ENCODE peak calls at places on chromosomes 12 and 14, in five cellular contexts. I is left lung, E is stomach, H is colonic mucosa, B is MM.1S. V is an unnamed sample.

GRCh38 chr14:78075610-78076277 is 94.4 kb upstream of the NRXN3 start:
- DNase-seq in B (no peak), H (no peak), I (no peak), E (no peak), V (no peak)

GRCh38 chr12:53064613-53065415 is 14.4 kb downstream of the SPRYD3 start:
- DNase-seq in I (no peak), E (no peak), H (no peak), B (no peak), V (peak)

GRCh38 chr12:29414368-29414767 is 33.4 kb upstream of the ERGIC2 start:
- DNase-seq in E (no peak), I (no peak), B (no peak), H (no peak), V (no peak)

GRCh38 chr12:48910196-48910595 is 15.1 kb downstream of the FKBP11 start:
- DNase-seq in I (no peak), H (no peak), E (no peak), B (no peak), V (no peak)

GRCh38 chr14:72638021-72638420 is 255.9 kb downstream of the DPF3 start:
- DNase-seq in B (no peak), I (no peak), E (no peak), H (no peak), V (no peak)

GRCh38 chr14:24411468-24412454 is 13.0 kb downstream of the NYNRIN start:
- DNase-seq in H (no peak), I (no peak), E (peak), B (no peak), V (no peak)

GRCh38 chr14:30791522-30792351 is 82.6 kb upstream of the COCH start:
- DNase-seq in E (no peak), B (no peak), H (no peak), I (no peak), V (no peak)

GRCh38 chr12:33248364-33248763 is 191.3 kb downstream of the SYT10 start:
- DNase-seq in E (no peak), I (no peak), H (no peak), B (no peak), V (no peak)

GRCh38 chr14:46902837-46903236 is 251.3 kb upstream of the RPL10L start:
- DNase-seq in B (no peak), E (no peak), H (no peak), I (no peak), V (no peak)

GRCh38 chr12:109645708-109646107 is 67.9 kb upstream of the FAM222A start:
- DNase-seq in B (no peak), I (no peak), H (no peak), E (no peak), V (no peak)

GRCh38 chr12:7879246-7879645 is 6.5 kb upstream of the SLC2A14 start:
- DNase-seq in B (no peak), I (no peak), H (no peak), E (no peak), V (no peak)

DNA sequence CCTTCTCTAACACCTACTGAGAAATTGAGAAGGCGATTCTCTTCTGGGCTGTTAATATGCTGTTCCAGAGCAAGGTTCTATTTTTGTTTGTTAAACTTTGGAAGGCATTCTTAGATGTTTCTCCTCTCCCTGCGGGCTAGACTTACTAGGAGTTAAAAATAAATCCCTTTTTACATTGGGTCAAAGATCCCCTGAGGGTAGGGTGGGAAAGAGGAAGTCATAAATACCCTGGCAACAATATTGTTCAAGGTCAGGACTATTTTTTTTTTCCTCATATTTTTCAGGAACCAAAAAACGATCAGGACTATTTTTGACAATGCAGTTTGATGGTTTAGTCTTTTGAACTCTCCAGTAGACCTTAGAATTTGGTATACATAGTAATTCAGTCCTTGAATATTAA is 12.0 kb upstream of the SLC2A14 start:
- DNase-seq in H (no peak), I (no peak), E (no peak), B (no peak), V (no peak)
- H3K27ac ChIP-seq in H (no peak), I (no peak), E (no peak), B (no peak), V (no peak)

GRCh38 chr12:63098851-63099250 is 52.1 kb downstream of the AVPR1A start:
- DNase-seq in B (no peak), E (no peak), H (no peak), I (no peak), V (no peak)
- TF ChIP-seq CTCF in B (peak), E (no peak), H (no peak), I (no peak), V (no peak)

GRCh38 chr14:68974759-68975347 is 4.2 kb downstream of the ACTN1 start:
- DNase-seq in H (no peak), B (no peak), E (no peak), I (no peak), V (no peak)
- H3K27ac ChIP-seq in H (no peak), B (no peak), E (peak), I (no peak), V (peak)

GRCh38 chr12:6866920-6867406 is 368 bp upstream of the TPI1 start:
- DNase-seq in E (peak), B (no peak), H (no peak), I (no peak), V (no peak)
- TF ChIP-seq CTCF in E (no peak), B (no peak), H (no peak), I (no peak), V (no peak)

DNA sequence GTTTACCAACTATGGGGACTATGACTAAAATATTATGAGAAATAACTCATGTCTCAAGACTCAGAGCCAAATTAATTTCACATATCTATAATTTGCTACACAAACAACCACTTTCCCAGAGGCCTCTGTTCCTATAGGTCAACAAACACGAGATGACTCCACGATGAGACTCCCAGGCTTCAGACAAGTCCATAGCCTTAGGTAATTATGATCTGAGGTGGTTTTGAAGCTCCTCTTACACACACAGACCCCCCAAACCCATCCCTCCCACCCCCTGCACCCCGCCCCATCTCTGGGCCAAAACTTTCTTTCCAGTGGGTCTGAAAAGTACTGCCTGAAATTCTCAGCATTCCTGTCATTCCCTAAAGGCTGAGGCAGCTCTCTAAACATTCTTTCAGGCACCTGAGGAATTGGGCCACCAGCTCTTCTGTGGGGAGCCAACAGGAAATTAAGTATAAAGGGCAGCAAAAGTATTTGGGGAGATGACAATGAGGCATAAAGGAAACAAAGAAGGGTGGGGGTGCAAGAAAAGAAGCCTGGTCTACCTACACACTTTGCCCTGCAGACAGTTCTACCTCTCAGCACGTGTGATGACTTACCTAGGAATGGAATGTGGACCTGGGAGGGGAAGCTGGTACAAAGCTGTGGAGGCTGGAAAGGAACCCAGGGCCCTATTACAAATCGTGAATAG is 143.6 kb downstream of the PAWR start:
- DNase-seq in H (peak), E (no peak), B (no peak), I (no peak), V (peak)
- H3K27ac ChIP-seq in H (peak), E (no peak), B (no peak), I (peak), V (peak)

GRCh38 chr12:1881936-1882335 is 36.5 kb downstream of the CACNA2D4 start:
- DNase-seq in H (no peak), E (no peak), B (no peak), I (no peak), V (no peak)

GRCh38 chr12:1879633-1880032 is 38.8 kb downstream of the CACNA2D4 start:
- DNase-seq in I (no peak), H (no peak), E (no peak), B (no peak), V (no peak)

GRCh38 chr12:1880153-1880845 is 38.2 kb downstream of the CACNA2D4 start:
- DNase-seq in H (peak), B (no peak), E (no peak), I (no peak), V (no peak)

GRCh38 chr12:1881301-1881700 is 37.2 kb downstream of the CACNA2D4 start:
- DNase-seq in H (peak), E (no peak), B (no peak), I (no peak), V (no peak)

DNA sequence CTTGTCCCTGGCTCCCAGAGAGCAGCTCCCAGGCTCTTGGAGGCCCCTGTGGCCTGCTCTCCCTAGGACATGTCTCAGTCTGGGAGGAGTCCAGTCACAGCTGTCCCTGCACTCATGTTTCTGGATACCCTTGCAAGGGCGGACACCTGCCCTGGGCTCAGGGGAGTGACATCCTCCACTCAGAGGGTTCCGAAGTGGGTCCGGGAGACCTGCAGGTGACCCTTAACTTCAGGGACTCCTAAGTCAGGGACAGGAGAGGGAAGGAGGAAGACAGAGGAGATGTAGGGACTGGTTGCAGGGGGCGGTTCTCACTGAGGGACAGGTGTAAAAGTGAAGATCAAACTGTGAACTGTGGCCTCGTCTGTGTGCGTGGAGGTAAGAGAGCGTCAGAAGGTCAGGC is 37.6 kb downstream of the CACNA2D4 start:
- DNase-seq in H (peak), I (no peak), E (no peak), B (no peak), V (no peak)
- TF ChIP-seq CTCF in H (no peak), I (no peak), E (no peak), B (no peak), V (no peak)

GRCh38 chr14:59425322-59425945 is 39.7 kb downstream of the GPR135 start:
- DNase-seq in H (no peak), E (no peak), B (no peak), I (no peak), V (no peak)
- H3K27ac ChIP-seq in H (no peak), E (no peak), B (no peak), I (no peak), V (no peak)

GRCh38 chr14:100914597-100915021 is 11.1 kb upstream of the RTL1 start:
- DNase-seq in E (no peak), H (no peak), B (no peak), I (no peak), V (no peak)

GRCh38 chr14:100907240-100907639 is 3.7 kb upstream of the RTL1 start:
- DNase-seq in I (no peak), H (no peak), B (no peak), E (no peak), V (no peak)

GRCh38 chr14:100909439-100909838 is 5.9 kb upstream of the RTL1 start:
- DNase-seq in B (no peak), H (no peak), E (no peak), I (peak), V (no peak)

GRCh38 chr14:100911665-100912316 is 8.3 kb upstream of the RTL1 start:
- DNase-seq in E (no peak), B (no peak), H (no peak), I (no peak), V (no peak)

DNA sequence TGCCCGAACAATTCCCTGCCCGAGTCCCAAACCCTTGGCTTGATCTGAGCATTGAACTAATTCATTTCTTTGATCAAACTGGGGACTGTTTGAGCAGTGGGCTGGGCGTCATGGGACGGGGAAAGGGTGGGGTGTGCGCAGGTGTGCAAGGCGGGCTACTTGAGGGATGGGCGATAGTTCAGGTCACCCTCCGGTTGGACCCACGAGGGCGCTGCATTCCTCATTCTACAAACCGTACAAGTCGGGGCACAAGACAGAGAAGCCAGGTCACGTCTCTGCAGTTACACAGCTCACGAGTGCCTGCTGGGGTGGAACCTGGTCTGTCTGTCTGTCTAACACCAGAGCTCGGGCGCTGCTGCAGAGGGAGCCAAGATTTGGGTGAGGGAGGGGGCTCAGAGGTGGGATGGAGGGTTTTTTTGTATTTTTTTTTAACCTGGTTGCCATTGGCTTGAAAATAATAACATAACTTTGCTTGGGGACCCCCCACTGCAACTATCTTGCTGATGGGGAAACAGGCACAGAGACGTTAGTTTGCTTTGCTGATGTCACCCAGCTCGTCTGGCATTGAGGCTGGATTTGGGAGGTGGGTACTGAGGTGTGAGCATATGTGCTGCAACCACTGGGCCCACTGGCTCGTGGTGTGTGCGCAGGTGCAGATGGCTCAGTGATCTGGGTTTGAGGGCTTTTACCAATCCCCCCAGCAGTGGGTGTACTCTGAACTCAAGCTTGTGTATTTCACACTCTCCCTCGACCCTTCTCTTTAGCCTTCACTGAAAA is 7.6 kb upstream of the RTL1 start:
- DNase-seq in E (no peak), I (peak), H (no peak), B (no peak), V (no peak)
- TF ChIP-seq CTCF in E (no peak), I (no peak), H (no peak), B (no peak), V (no peak)